ENCODE peak calls at places on chromosomes 12 and 14, in four cellular contexts. G is AG04450, H is tibial artery, L is stomach. W is an unnamed sample.

GRCh38 chr14:52873694-52874093 is 77.2 kb downstream of the FERMT2 start:
- DNase-seq in L (no peak), G (no peak), H (peak; percentile 66), W (no peak)

GRCh38 chr12:93773122-93773871 is 96.1 kb downstream of the CRADD start:
- DNase-seq in G (no peak), L (no peak), H (no peak), W (no peak)

GRCh38 chr12:108696111-108696995 is 35.0 kb downstream of the CORO1C start:
- DNase-seq in L (no peak), G (peak; percentile 97), H (no peak), W (no peak)

GRCh38 chr12:93015970-93016751 is 87.1 kb upstream of the EEA1 start:
- DNase-seq in H (no peak), L (peak; percentile 40), G (no peak), W (no peak)

GRCh38 chr14:23215421-23215820 is 22.3 kb upstream of the RNF212B start:
- DNase-seq in H (no peak), L (no peak), G (no peak), W (no peak)

GRCh38 chr14:53619625-53620324 is 336.9 kb downstream of the BMP4 start:
- DNase-seq in L (no peak), H (no peak), G (peak; percentile 43), W (no peak)

GRCh38 chr12:14769462-14769836 is 33.8 kb downstream of the WBP11 start:
- DNase-seq in G (no peak), L (peak; percentile 43), H (no peak), W (no peak)

GRCh38 chr12:77685112-77685511 is 145.6 kb upstream of the NAV3 start:
- DNase-seq in L (peak; percentile 58), G (peak; percentile 62), H (peak; percentile 31), W (peak; percentile 50)

GRCh38 chr12:30999723-31000122 is 73.2 kb downstream of the TSPAN11 start:
- DNase-seq in G (no peak), L (no peak), H (no peak), W (no peak)

GRCh38 chr12:47828967-47829482 is 9.3 kb upstream of the HDAC7 start:
- DNase-seq in H (peak; percentile 83), G (no peak), L (peak; percentile 82), W (no peak)

GRCh38 chr14:57073986-57074385 is 194.7 kb downstream of the EXOC5 start:
- DNase-seq in G (no peak), H (no peak), L (no peak), W (no peak)

GRCh38 chr12:120710805-120711296 is 593 bp downstream of the UNC119B start:
- DNase-seq in L (no peak), G (no peak), H (no peak), W (no peak)

GRCh38 chr14:23548351-23549318 is 2.9 kb downstream of the ZFHX2 start:
- DNase-seq in H (no peak), G (no peak), L (no peak), W (no peak)

GRCh38 chr14:23125006-23125405 is 6.0 kb upstream of the CEBPE start:
- DNase-seq in H (no peak), G (no peak), L (no peak), W (no peak)

GRCh38 chr14:100012928-100013327 is 52.3 kb upstream of the EVL start:
- DNase-seq in L (no peak), G (no peak), H (no peak), W (no peak)

GRCh38 chr12:6774557-6775062 is 2.3 kb downstream of the LAG3 start:
- DNase-seq in L (no peak), G (no peak), H (no peak), W (no peak)

GRCh38 chr14:54730156-54730961 is 163.4 kb downstream of the SAMD4A start:
- DNase-seq in L (no peak), G (no peak), H (no peak), W (no peak)

GRCh38 chr12:105100998-105101397 is 6.5 kb upstream of the WASHC4 start:
- DNase-seq in L (no peak), H (no peak), G (no peak), W (no peak)

GRCh38 chr14:36988568-36988967 is 183.8 kb downstream of the SLC25A21 start:
- DNase-seq in H (no peak), L (no peak), G (no peak), W (no peak)

GRCh38 chr14:50941151-50941550 is 3.1 kb downstream of the PYGL start:
- DNase-seq in H (no peak), L (no peak), G (no peak), W (no peak)

GRCh38 chr12:1792406-1792805 is 28.0 kb upstream of the LRTM2 start:
- DNase-seq in G (no peak), H (no peak), L (no peak), W (no peak)

GRCh38 chr14:66365388-66365787 is 120.8 kb upstream of the CCDC196 start:
- DNase-seq in G (no peak), H (no peak), L (no peak), W (no peak)

GRCh38 chr14:64758025-64758521 is 53.8 kb downstream of the PLEKHG3 start:
- DNase-seq in G (no peak), L (no peak), H (no peak), W (no peak)

GRCh38 chr12:128940974-128941373 is 87.7 kb downstream of the GLT1D1 start:
- DNase-seq in H (no peak), L (no peak), G (no peak), W (no peak)

GRCh38 chr14:71765505-71765904 is 166.7 kb upstream of the RGS6 start:
- DNase-seq in G (no peak), L (no peak), H (no peak), W (no peak)

GRCh38 chr12:47071241-47071852 is 8.1 kb upstream of the PCED1B start:
- DNase-seq in H (no peak), G (no peak), L (no peak), W (no peak)

GRCh38 chr12:107352347-107353081 is 259.2 kb upstream of the CRY1 start:
- DNase-seq in G (no peak), L (no peak), H (no peak), W (no peak)

GRCh38 chr14:102320671-102321455 is 1.3 kb downstream of the ZNF839 start:
- DNase-seq in G (no peak), L (no peak), H (no peak), W (no peak)

GRCh38 chr14:81889529-81889928 is 355.9 kb upstream of the SEL1L start:
- DNase-seq in G (no peak), H (no peak), L (no peak), W (no peak)

GRCh38 chr14:81890020-81890419 is 356.4 kb upstream of the SEL1L start:
- DNase-seq in H (no peak), L (no peak), G (no peak), W (no peak)

GRCh38 chr14:81886588-81886987 is 352.9 kb upstream of the SEL1L start:
- DNase-seq in H (no peak), G (no peak), L (no peak), W (no peak)
- TF ChIP-seq CTCF in H (no peak), G (no peak), L (no peak), W (no peak)

GRCh38 chr12:72511493-72511892 is 239.3 kb downstream of the TRHDE start:
- DNase-seq in G (no peak), H (no peak), L (no peak), W (no peak)
- H3K27ac ChIP-seq in G (no peak overlapping the region), H (no peak overlapping the region), L (no peak overlapping the region), W (no peak overlapping the region)

DNA sequence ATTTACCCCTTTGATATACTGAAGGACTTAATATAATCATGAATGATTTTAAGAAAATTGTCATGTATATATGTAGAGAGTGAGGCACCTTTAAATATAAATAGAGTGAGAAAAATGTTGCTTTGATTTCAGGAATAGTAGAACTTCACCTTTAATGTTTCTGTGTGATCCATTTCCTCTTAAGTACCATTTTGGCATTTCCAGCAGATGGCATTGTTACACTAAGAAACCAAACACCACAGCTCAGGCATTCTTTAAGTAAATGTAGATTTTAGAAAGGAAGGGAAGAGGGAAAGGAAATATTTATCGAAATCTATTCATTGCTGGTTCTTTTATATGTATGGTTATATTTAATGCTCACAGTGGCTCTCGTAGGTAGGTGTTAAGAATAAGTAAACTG is 556.7 kb upstream of the FBXO33 start:
- DNase-seq in H (no peak), L (no peak), G (no peak), W (peak; percentile 5)
- TF ChIP-seq CTCF in H (no peak), L (no peak), G (no peak), W (peak; percentile 35)

DNA sequence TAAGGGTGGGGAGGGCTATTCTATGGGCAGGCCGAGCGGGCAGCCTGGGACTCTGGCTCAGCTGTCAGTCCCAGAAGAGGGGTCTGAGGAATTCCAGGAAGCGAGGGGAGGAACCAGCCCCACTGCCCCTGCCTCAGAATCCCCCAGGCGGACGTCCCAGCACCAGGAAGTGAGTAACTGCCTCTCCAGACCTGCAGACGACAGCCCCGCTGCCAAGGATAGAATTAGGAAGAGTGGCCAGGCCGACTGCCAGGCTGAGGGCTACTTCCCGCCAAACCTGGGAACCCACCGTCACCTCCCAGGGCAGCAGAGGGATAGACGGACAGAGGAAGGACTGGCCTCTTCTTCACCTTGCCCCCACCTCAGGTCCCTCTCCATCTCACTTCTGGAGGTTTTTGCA is 6.7 kb upstream of the BDKRB2 start:
- DNase-seq in G (no peak), L (no peak), H (no peak), W (no peak)
- H3K27ac ChIP-seq in G (no peak overlapping the region), L (peak overlapping the region; percentile 66), H (no peak overlapping the region), W (no peak overlapping the region)

GRCh38 chr12:50166776-50167025 is 468 bp downstream of the CERS5 start:
- DNase-seq in G (no peak), H (no peak), L (peak; percentile 29), W (no peak)

GRCh38 chr12:50162225-50162624 is 4.9 kb downstream of the CERS5 start:
- DNase-seq in G (no peak), H (no peak), L (no peak), W (no peak)

GRCh38 chr12:50164963-50165362 is 2.2 kb downstream of the CERS5 start:
- DNase-seq in H (no peak), G (no peak), L (no peak), W (no peak)

GRCh38 chr12:50167026-50167742 is at the start of gene CERS5:
- DNase-seq in G (peak; percentile 96), L (peak; percentile 99), H (peak; percentile 99), W (peak; percentile 92)
- TF ChIP-seq CTCF in G (no peak), L (peak; percentile 16), H (peak; percentile 45), W (no peak)

W was measured in Panc1.